ENCODE peak calls at places on chromosomes 16 and 17, in six cellular contexts. One of them, this sample, is unnamed.

GRCh38 chr16:70750893-70751467 is 50.0 kb downstream of the VAC14 start:
- DNase-seq in heart right ventricle: peak
- DNase-seq in astrocyte of the cerebellum: peak
- DNase-seq in neural progenitor cell: no peak
- DNase-seq in left lung: peak
- DNase-seq in mesothelial cell of epicardium: no peak
- DNase-seq in this sample: no peak

GRCh38 chr17:71084219-71084618 is 914.9 kb downstream of the KCNJ2 start:
- DNase-seq in mesothelial cell of epicardium: no peak
- DNase-seq in left lung: no peak
- DNase-seq in astrocyte of the cerebellum: no peak
- DNase-seq in neural progenitor cell: peak
- DNase-seq in heart right ventricle: no peak
- DNase-seq in this sample: no peak

GRCh38 chr16:77273815-77274214 is 74.6 kb downstream of the SYCE1L start:
- DNase-seq in heart right ventricle: no peak
- DNase-seq in astrocyte of the cerebellum: peak
- DNase-seq in mesothelial cell of epicardium: no peak
- DNase-seq in left lung: no peak
- DNase-seq in neural progenitor cell: no peak
- DNase-seq in this sample: no peak

GRCh38 chr16:84138824-84139627 is 6.0 kb downstream of the HSDL1 start:
- DNase-seq in mesothelial cell of epicardium: no peak
- DNase-seq in astrocyte of the cerebellum: peak
- DNase-seq in left lung: no peak
- DNase-seq in neural progenitor cell: peak
- DNase-seq in heart right ventricle: no peak
- DNase-seq in this sample: no peak

GRCh38 chr16:64475627-64476351 is 646.1 kb downstream of the CDH11 start:
- DNase-seq in left lung: no peak
- DNase-seq in heart right ventricle: no peak
- DNase-seq in astrocyte of the cerebellum: peak
- DNase-seq in neural progenitor cell: no peak
- DNase-seq in mesothelial cell of epicardium: no peak
- DNase-seq in this sample: no peak

GRCh38 chr17:44222112-44222869 is 2.8 kb upstream of the UBTF start:
- DNase-seq in mesothelial cell of epicardium: peak
- DNase-seq in left lung: peak
- DNase-seq in heart right ventricle: peak
- DNase-seq in neural progenitor cell: peak
- DNase-seq in astrocyte of the cerebellum: peak
- DNase-seq in this sample: no peak

GRCh38 chr17:71434716-71435115 is 686.1 kb upstream of the SOX9 start:
- DNase-seq in mesothelial cell of epicardium: no peak
- DNase-seq in neural progenitor cell: no peak
- DNase-seq in heart right ventricle: no peak
- DNase-seq in astrocyte of the cerebellum: no peak
- DNase-seq in left lung: no peak
- DNase-seq in this sample: no peak

GRCh38 chr16:324451-325334 is 27.8 kb downstream of the AXIN1 start:
- DNase-seq in neural progenitor cell: no peak
- DNase-seq in heart right ventricle: no peak
- DNase-seq in mesothelial cell of epicardium: no peak
- DNase-seq in astrocyte of the cerebellum: no peak
- DNase-seq in left lung: no peak
- DNase-seq in this sample: no peak

GRCh38 chr17:79186406-79186805 is 111.8 kb downstream of the ENGASE start:
- DNase-seq in astrocyte of the cerebellum: no peak
- DNase-seq in mesothelial cell of epicardium: no peak
- DNase-seq in neural progenitor cell: no peak
- DNase-seq in heart right ventricle: no peak
- DNase-seq in left lung: peak
- DNase-seq in this sample: no peak

GRCh38 chr16:1331712-1332617 is 1.5 kb upstream of the BAIAP3 start:
- DNase-seq in heart right ventricle: peak
- DNase-seq in left lung: no peak
- DNase-seq in mesothelial cell of epicardium: peak
- DNase-seq in astrocyte of the cerebellum: peak
- DNase-seq in neural progenitor cell: peak
- DNase-seq in this sample: no peak

GRCh38 chr17:21041753-21042433 is 918 bp downstream of the USP22 start:
- DNase-seq in mesothelial cell of epicardium: peak
- DNase-seq in heart right ventricle: peak
- DNase-seq in left lung: peak
- DNase-seq in astrocyte of the cerebellum: no peak
- DNase-seq in neural progenitor cell: peak
- DNase-seq in this sample: peak

GRCh38 chr17:46082293-46082692 is 83.2 kb downstream of the STH start:
- DNase-seq in left lung: no peak
- DNase-seq in mesothelial cell of epicardium: no peak
- DNase-seq in neural progenitor cell: no peak
- DNase-seq in astrocyte of the cerebellum: no peak
- DNase-seq in heart right ventricle: no peak
- DNase-seq in this sample: no peak

GRCh38 chr17:37476431-37477130 is 13.1 kb upstream of the DUSP14 start:
- DNase-seq in left lung: no peak
- DNase-seq in heart right ventricle: peak
- DNase-seq in astrocyte of the cerebellum: no peak
- DNase-seq in mesothelial cell of epicardium: no peak
- DNase-seq in neural progenitor cell: no peak
- DNase-seq in this sample: no peak

GRCh38 chr16:54027126-54027922 is 259.3 kb downstream of the IRX3 start:
- DNase-seq in neural progenitor cell: no peak
- DNase-seq in heart right ventricle: no peak
- DNase-seq in astrocyte of the cerebellum: peak
- DNase-seq in left lung: no peak
- DNase-seq in mesothelial cell of epicardium: no peak
- DNase-seq in this sample: no peak

GRCh38 chr17:68782829-68783228 is 172.4 kb downstream of the ABCA8 start:
- DNase-seq in heart right ventricle: no peak
- DNase-seq in astrocyte of the cerebellum: no peak
- DNase-seq in left lung: no peak
- DNase-seq in mesothelial cell of epicardium: no peak
- DNase-seq in neural progenitor cell: no peak
- DNase-seq in this sample: no peak

GRCh38 chr17:4161179-4161559 is 18.2 kb downstream of the CYB5D2 start:
- DNase-seq in heart right ventricle: no peak
- DNase-seq in mesothelial cell of epicardium: no peak
- DNase-seq in astrocyte of the cerebellum: peak
- DNase-seq in left lung: no peak
- DNase-seq in neural progenitor cell: no peak
- DNase-seq in this sample: no peak

GRCh38 chr16:525123-525519 is 2.4 kb upstream of the CAPN15 start:
- DNase-seq in heart right ventricle: no peak
- DNase-seq in left lung: no peak
- DNase-seq in astrocyte of the cerebellum: no peak
- DNase-seq in neural progenitor cell: no peak
- DNase-seq in mesothelial cell of epicardium: no peak
- DNase-seq in this sample: no peak

GRCh38 chr16:19098173-19098572 is 15.6 kb upstream of the ITPRIPL2 start:
- DNase-seq in astrocyte of the cerebellum: no peak
- DNase-seq in heart right ventricle: no peak
- DNase-seq in mesothelial cell of epicardium: no peak
- DNase-seq in left lung: no peak
- DNase-seq in neural progenitor cell: no peak
- DNase-seq in this sample: no peak

GRCh38 chr17:39229274-39229913 is 3.6 kb upstream of the STAC2 start:
- DNase-seq in neural progenitor cell: no peak
- DNase-seq in astrocyte of the cerebellum: no peak
- DNase-seq in mesothelial cell of epicardium: no peak
- DNase-seq in left lung: no peak
- DNase-seq in heart right ventricle: no peak
- DNase-seq in this sample: no peak

GRCh38 chr17:50421308-50422031 is 4.5 kb upstream of the ACSF2 start:
- DNase-seq in heart right ventricle: no peak
- DNase-seq in astrocyte of the cerebellum: no peak
- DNase-seq in left lung: no peak
- DNase-seq in neural progenitor cell: no peak
- DNase-seq in mesothelial cell of epicardium: no peak
- DNase-seq in this sample: no peak

GRCh38 chr16:70638814-70639792 is 7.3 kb upstream of the IL34 start:
- DNase-seq in left lung: no peak
- DNase-seq in heart right ventricle: no peak
- DNase-seq in mesothelial cell of epicardium: no peak
- DNase-seq in astrocyte of the cerebellum: no peak
- DNase-seq in neural progenitor cell: no peak
- DNase-seq in this sample: no peak

GRCh38 chr16:69217433-69217832 is 30.5 kb downstream of the SNTB2 start:
- DNase-seq in left lung: no peak
- DNase-seq in neural progenitor cell: no peak
- DNase-seq in mesothelial cell of epicardium: no peak
- DNase-seq in heart right ventricle: no peak
- DNase-seq in astrocyte of the cerebellum: peak
- DNase-seq in this sample: no peak

DNA sequence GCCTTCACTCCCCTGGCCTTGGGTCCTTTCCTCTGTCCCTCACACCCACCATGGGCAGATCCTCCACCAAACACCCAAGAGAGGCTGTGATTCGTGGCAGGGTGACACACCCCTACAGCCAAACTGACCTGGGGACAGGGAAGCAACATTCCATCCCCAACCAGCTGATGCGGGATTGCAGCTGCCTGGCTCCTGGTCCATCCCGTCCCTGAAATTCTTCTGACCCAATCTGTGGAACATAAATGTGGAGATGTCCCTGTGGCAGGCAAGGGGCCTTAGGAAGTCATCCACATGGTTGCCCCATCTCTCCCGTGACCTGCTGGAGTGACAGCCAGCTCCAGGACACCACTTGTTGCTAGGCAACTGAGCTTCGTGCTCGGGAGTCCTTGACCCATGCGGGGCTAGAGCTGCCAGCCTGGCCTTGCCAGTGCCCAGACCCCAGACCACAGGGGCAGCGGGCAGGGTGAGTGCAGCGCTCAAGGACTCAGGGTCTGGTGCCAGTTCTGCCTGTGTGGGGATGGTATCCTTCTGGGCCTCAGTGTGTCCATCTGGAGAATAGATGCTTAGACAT is 34.0 kb upstream of the CPNE2 start:
- DNase-seq in left lung: no peak
- DNase-seq in astrocyte of the cerebellum: no peak
- DNase-seq in neural progenitor cell: no peak
- DNase-seq in heart right ventricle: no peak
- DNase-seq in mesothelial cell of epicardium: no peak
- DNase-seq in this sample: no peak
- TF ChIP-seq CTCF in left lung: no peak
- TF ChIP-seq CTCF in astrocyte of the cerebellum: no peak
- TF ChIP-seq CTCF in neural progenitor cell: no peak
- TF ChIP-seq CTCF in heart right ventricle: no peak
- TF ChIP-seq CTCF in mesothelial cell of epicardium: no peak
- TF ChIP-seq CTCF in this sample: no peak

GRCh38 chr16:4055748-4056147 is 60.5 kb downstream of the ADCY9 start:
- DNase-seq in neural progenitor cell: no peak
- DNase-seq in astrocyte of the cerebellum: no peak
- DNase-seq in mesothelial cell of epicardium: no peak
- DNase-seq in heart right ventricle: no peak
- DNase-seq in left lung: no peak
- DNase-seq in this sample: no peak

GRCh38 chr16:4058386-4058785 is 57.9 kb downstream of the ADCY9 start:
- DNase-seq in mesothelial cell of epicardium: no peak
- DNase-seq in heart right ventricle: no peak
- DNase-seq in astrocyte of the cerebellum: no peak
- DNase-seq in left lung: no peak
- DNase-seq in neural progenitor cell: no peak
- DNase-seq in this sample: no peak

GRCh38 chr16:4059969-4060368 is 56.3 kb downstream of the ADCY9 start:
- DNase-seq in mesothelial cell of epicardium: no peak
- DNase-seq in neural progenitor cell: no peak
- DNase-seq in heart right ventricle: no peak
- DNase-seq in astrocyte of the cerebellum: no peak
- DNase-seq in left lung: no peak
- DNase-seq in this sample: no peak

GRCh38 chr16:4056161-4057105 is 59.8 kb downstream of the ADCY9 start:
- DNase-seq in left lung: no peak
- DNase-seq in heart right ventricle: no peak
- DNase-seq in astrocyte of the cerebellum: no peak
- DNase-seq in neural progenitor cell: no peak
- DNase-seq in mesothelial cell of epicardium: no peak
- DNase-seq in this sample: no peak

GRCh38 chr16:4057439-4057877 is 58.8 kb downstream of the ADCY9 start:
- DNase-seq in heart right ventricle: no peak
- DNase-seq in mesothelial cell of epicardium: no peak
- DNase-seq in left lung: no peak
- DNase-seq in astrocyte of the cerebellum: no peak
- DNase-seq in neural progenitor cell: no peak
- DNase-seq in this sample: no peak
- TF ChIP-seq CTCF in heart right ventricle: no peak
- TF ChIP-seq CTCF in mesothelial cell of epicardium: no peak
- TF ChIP-seq CTCF in left lung: no peak
- TF ChIP-seq CTCF in astrocyte of the cerebellum: no peak
- TF ChIP-seq CTCF in neural progenitor cell: no peak
- TF ChIP-seq CTCF in this sample: no peak

GRCh38 chr17:60947100-60947499 is 269.4 kb downstream of the BCAS3 start:
- DNase-seq in mesothelial cell of epicardium: no peak
- DNase-seq in heart right ventricle: no peak
- DNase-seq in left lung: no peak
- DNase-seq in neural progenitor cell: no peak
- DNase-seq in astrocyte of the cerebellum: no peak
- DNase-seq in this sample: no peak

DNA sequence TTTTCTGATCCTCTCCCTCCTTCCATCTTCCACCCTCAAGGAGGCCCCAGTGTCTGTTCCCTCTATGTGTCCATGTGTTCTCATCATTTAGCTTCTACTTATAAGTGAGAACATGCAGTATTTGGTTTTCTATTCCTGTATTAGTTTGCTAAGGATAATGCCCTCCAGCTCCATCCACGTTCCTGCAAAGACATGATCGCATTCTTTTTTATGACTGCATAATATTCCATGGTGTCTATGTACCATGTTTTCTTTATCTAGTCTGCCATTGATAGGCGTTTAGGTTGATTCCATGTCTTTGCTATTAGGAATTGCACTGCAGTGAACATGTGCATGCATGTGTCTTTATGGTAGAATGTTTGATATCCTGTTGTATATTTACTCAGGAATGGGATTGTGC is 275.1 kb downstream of the BCAS3 start:
- DNase-seq in heart right ventricle: no peak
- DNase-seq in neural progenitor cell: no peak
- DNase-seq in mesothelial cell of epicardium: no peak
- DNase-seq in left lung: no peak
- DNase-seq in astrocyte of the cerebellum: no peak
- DNase-seq in this sample: no peak
- TF ChIP-seq CTCF in heart right ventricle: no peak
- TF ChIP-seq CTCF in neural progenitor cell: no peak
- TF ChIP-seq CTCF in mesothelial cell of epicardium: no peak
- TF ChIP-seq CTCF in left lung: no peak
- TF ChIP-seq CTCF in astrocyte of the cerebellum: no peak
- TF ChIP-seq CTCF in this sample: no peak

DNA sequence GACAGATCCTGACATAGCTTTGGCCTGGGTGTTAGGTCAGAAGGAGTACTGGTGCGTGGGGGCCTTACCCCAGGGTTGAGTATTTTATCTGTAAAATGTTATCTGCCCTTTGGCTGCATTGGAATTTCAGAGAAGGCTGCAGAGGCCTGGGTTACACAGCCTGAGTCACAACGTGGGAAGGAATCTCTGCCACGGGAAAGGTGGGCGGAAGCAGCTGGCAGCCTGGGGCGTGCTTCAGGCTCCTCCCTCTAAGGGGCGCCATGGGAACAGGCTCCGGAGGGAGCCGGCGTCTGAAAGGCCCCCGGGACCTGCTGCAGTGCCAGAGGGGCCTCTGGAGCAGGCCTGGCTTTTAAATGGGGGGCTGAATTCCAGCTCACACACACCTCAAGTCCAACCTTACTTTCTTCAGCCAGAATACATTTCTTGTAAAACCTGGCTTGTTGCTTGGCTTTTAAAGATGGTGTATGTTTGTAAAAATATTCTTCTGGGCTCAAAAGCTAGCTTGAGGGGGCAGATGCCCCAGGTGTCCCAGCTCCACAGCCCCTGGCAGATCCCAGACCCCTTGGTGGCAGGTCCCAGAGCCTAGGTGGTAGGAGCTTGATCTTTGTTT is 142.2 kb downstream of the RAB11FIP4 start:
- DNase-seq in left lung: no peak
- DNase-seq in heart right ventricle: no peak
- DNase-seq in mesothelial cell of epicardium: no peak
- DNase-seq in neural progenitor cell: peak
- DNase-seq in astrocyte of the cerebellum: no peak
- DNase-seq in this sample: peak
- TF ChIP-seq CTCF in left lung: no peak
- TF ChIP-seq CTCF in heart right ventricle: peak
- TF ChIP-seq CTCF in mesothelial cell of epicardium: no peak
- TF ChIP-seq CTCF in neural progenitor cell: peak
- TF ChIP-seq CTCF in astrocyte of the cerebellum: peak
- TF ChIP-seq CTCF in this sample: peak